ENCODE peak calls at places on chromosome 1, in eight cellular contexts. D is sigmoid colon, J is H9, W is lung, U is hepatocyte, X is right lobe of liver, I is fibroblast of lung, P is GM23248. T is an unnamed sample. For H3K9me3, the result is how much of the 10 kb centered on the place peaks cover.

GRCh38 chr1:63368131-63368530 is 704 bp downstream of the ALG6 start:
- DNase-seq in I (peak), D (no peak), P (peak), U (no peak), W (no peak), X (no peak), J (no peak), T (no peak)

GRCh38 chr1:162310337-162310736 is 66.3 kb downstream of the SPATA46 start:
- DNase-seq in I (no peak), D (no peak), X (no peak), W (no peak), P (no peak), U (no peak), J (no peak), T (no peak)

GRCh38 chr1:237154173-237154572 is 112.2 kb downstream of the RYR2 start:
- DNase-seq in X (no peak), P (peak), W (no peak), D (no peak), J (no peak), U (peak), I (peak), T (no peak)

GRCh38 chr1:98557808-98558390 is 103.6 kb upstream of the SNX7 start:
- DNase-seq in D (no peak), W (no peak), X (no peak), J (no peak), I (no peak), P (no peak), U (no peak), T (no peak)

GRCh38 chr1:242828828-242829227 is 304.3 kb upstream of the PLD5 start:
- DNase-seq in W (no peak), X (no peak), U (no peak), P (no peak), I (no peak), D (no peak), J (peak), T (no peak)

GRCh38 chr1:84862810-84863251 is 30.2 kb downstream of the LPAR3 start:
- DNase-seq in P (no peak), D (no peak), I (no peak), W (no peak), U (no peak), J (no peak), X (no peak), T (peak)

GRCh38 chr1:1597275-1597930 is 2.5 kb downstream of the FNDC10 start:
- DNase-seq in D (no peak), P (peak), U (peak), X (no peak), I (no peak), J (peak), W (no peak), T (no peak)

GRCh38 chr1:157154940-157155514 is 16.8 kb upstream of the ETV3 start:
- DNase-seq in U (peak), J (no peak), D (no peak), I (peak), P (peak), X (peak), W (peak), T (no peak)

GRCh38 chr1:1177452-1178206 is 3.9 kb downstream of the TTLL10 start:
- DNase-seq in W (no peak), I (no peak), X (no peak), U (no peak), J (no peak), D (no peak), P (no peak), T (no peak)

GRCh38 chr1:1540015-1540816 is at the start of gene TMEM240:
- DNase-seq in D (peak), I (peak), W (peak), U (peak), X (peak), J (peak), P (peak), T (peak)

GRCh38 chr1:160398823-160399222 is 1.5 kb upstream of the VANGL2 start:
- DNase-seq in I (no peak), X (no peak), D (no peak), J (no peak), U (peak), W (no peak), P (no peak), T (no peak)

GRCh38 chr1:234108921-234109320 is 204.4 kb downstream of the SLC35F3 start:
- DNase-seq in U (peak), W (no peak), J (no peak), I (no peak), X (no peak), D (no peak), P (peak), T (no peak)

GRCh38 chr1:197985340-197985739 is 68.2 kb downstream of the LHX9 start:
- DNase-seq in J (no peak), U (no peak), W (no peak), P (no peak), X (no peak), I (no peak), D (no peak), T (no peak)

GRCh38 chr1:34800214-34800613 is 7.4 kb downstream of the GJA4 start:
- DNase-seq in X (no peak), U (no peak), D (no peak), P (peak), I (no peak), J (no peak), W (no peak), T (no peak)

GRCh38 chr1:208184993-208185703 is 59.0 kb downstream of the PLXNA2 start:
- DNase-seq in U (no peak), P (peak), X (no peak), W (no peak), J (no peak), D (no peak), I (peak), T (no peak)

GRCh38 chr1:113917400-113918082 is 11.6 kb upstream of the HIPK1 start:
- DNase-seq in I (peak), D (no peak), W (no peak), X (no peak), P (peak), U (no peak), J (no peak), T (no peak)

GRCh38 chr1:178931843-178932551 is 61.1 kb upstream of the ANGPTL1 start:
- DNase-seq in W (peak), X (no peak), I (peak), U (peak), P (peak), J (no peak), D (peak), T (no peak)

GRCh38 chr1:115069626-115070308 is 19.5 kb downstream of the TSPAN2 start:
- DNase-seq in I (no peak), U (peak), W (no peak), P (no peak), X (no peak), D (no peak), J (no peak), T (no peak)

GRCh38 chr1:111761717-111762116 is 6.0 kb downstream of the DDX20 start:
- DNase-seq in X (no peak), W (no peak), U (no peak), P (no peak), I (no peak), J (no peak), D (no peak), T (no peak)

GRCh38 chr1:43250351-43250761 is 19.4 kb upstream of the TMEM125 start:
- DNase-seq in X (peak), J (no peak), P (no peak), U (no peak), D (no peak), W (no peak), I (no peak), T (no peak)

GRCh38 chr1:167420510-167420909 is 97.8 kb downstream of the CD247 start:
- DNase-seq in X (no peak), W (no peak), P (peak), I (no peak), D (no peak), J (no peak), U (no peak), T (no peak)

GRCh38 chr1:198556969-198557368 is 16.5 kb upstream of the ATP6V1G3 start:
- DNase-seq in J (no peak), I (no peak), X (no peak), W (peak), D (no peak), P (peak), U (no peak), T (peak)

GRCh38 chr1:157137051-157137772 is 983 bp downstream of the ETV3 start:
- DNase-seq in I (peak), X (no peak), P (peak), W (no peak), J (no peak), D (no peak), U (peak), T (no peak)

GRCh38 chr1:71786218-71786617 is 496.1 kb downstream of the NEGR1 start:
- DNase-seq in I (no peak), P (no peak), U (no peak), D (no peak), X (no peak), W (no peak), J (no peak), T (no peak)

GRCh38 chr1:94807742-94808491 is 12.2 kb upstream of the SLC44A3 start:
- DNase-seq in U (peak), I (peak), P (no peak), W (no peak), J (no peak), D (no peak), X (no peak), T (no peak)

GRCh38 chr1:183278736-183279591 is 92.9 kb downstream of the LAMC2 start:
- DNase-seq in P (peak), W (no peak), I (peak), X (no peak), D (no peak), U (no peak), J (no peak), T (no peak)

GRCh38 chr1:17204546-17205440 is at the start of gene PADI1:
- DNase-seq in W (no peak), D (no peak), I (no peak), U (no peak), J (no peak), P (no peak), X (peak), T (no peak)

GRCh38 chr1:23020731-23021130 is 1.5 kb downstream of the KDM1A start:
- DNase-seq in P (peak), I (peak), D (no peak), X (no peak), J (no peak), U (no peak), W (no peak), T (no peak)

GRCh38 chr1:227733751-227734545 is 1.2 kb downstream of the JMJD4 start:
- DNase-seq in U (no peak), J (peak), D (no peak), I (no peak), W (no peak), X (no peak), P (no peak), T (no peak)

GRCh38 chr1:49622877-49623276 is 400.9 kb downstream of the AGBL4 start:
- DNase-seq in I (no peak), X (no peak), P (no peak), W (no peak), D (no peak), U (no peak), J (no peak), T (no peak)

GRCh38 chr1:49626474-49626873 is 397.3 kb downstream of the AGBL4 start:
- DNase-seq in W (no peak), X (no peak), I (no peak), U (no peak), P (no peak), D (no peak), J (no peak), T (no peak)

GRCh38 chr1:49630156-49630555 is 393.6 kb downstream of the AGBL4 start:
- DNase-seq in W (no peak), X (no peak), I (no peak), U (no peak), J (no peak), D (no peak), P (no peak), T (no peak)

DNA sequence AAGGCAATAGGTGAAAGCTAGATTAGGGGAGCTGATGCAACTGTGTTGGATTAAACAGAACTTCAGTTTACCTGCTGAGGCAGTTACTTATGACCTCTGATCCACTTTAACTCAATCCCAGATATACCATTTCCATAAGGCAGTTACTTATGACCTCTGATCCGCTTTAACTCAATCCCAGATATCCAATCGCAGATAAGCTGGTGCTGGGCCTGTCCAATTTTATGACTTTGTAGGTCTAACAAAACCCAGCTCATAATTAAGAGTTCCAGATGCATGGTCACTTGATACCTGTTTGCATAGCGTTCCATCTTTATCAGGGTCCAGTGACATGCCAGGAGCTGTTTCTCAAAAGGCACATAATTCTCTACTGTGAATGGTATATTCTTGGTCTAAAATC is 396.0 kb downstream of the AGBL4 start:
- DNase-seq in W (no peak), P (no peak), I (no peak), J (no peak), D (no peak), X (no peak), U (no peak), T (no peak)
- H3K9me3 ChIP-seq in W (under half), P (under half), I (under half), J (half or more), D (under half), X (under half), U (under half), T (under half)

GRCh38 chr1:68906431-68906830 is 409.5 kb upstream of the DEPDC1 start:
- DNase-seq in U (no peak), P (no peak), J (no peak), D (no peak), I (no peak), W (no peak), X (no peak), T (no peak)
- H3K9me3 ChIP-seq in U (under half), P (under half), J (under half), D (under half), I (under half), W (under half), X (under half), T (under half)

DNA sequence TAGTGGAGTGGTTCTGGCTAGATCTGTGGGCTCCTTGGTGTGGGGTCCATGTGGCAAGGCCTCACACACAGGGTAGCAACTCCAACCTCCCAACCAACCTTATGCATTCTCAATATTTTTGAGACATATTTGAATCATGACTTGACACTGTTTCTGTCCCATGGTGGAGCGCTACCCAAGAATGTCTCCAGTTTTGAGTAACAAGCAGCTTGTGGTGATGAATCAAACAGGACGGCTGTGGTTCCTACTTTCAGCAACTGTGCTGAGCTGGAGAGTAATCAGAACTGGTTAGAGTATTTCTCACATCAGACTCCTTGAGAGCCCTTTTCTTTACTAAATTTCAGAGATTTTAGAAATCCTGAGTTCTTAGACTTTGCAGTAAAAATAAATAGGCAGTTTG is 3.1 kb downstream of the LCE3D start:
- DNase-seq in D (no peak), J (no peak), W (no peak), X (no peak), I (no peak), P (peak), U (no peak), T (no peak)
- H3K9me3 ChIP-seq in D (under half), J (half or more), W (under half), X (under half), I (under half), P (under half), U (under half), T (under half)

GRCh38 chr1:245578751-245579150 is 424.0 kb downstream of the KIF26B start:
- DNase-seq in P (no peak), D (no peak), I (peak), J (no peak), X (no peak), U (no peak), W (no peak), T (no peak)

GRCh38 chr1:245583081-245583480 is 428.3 kb downstream of the KIF26B start:
- DNase-seq in W (no peak), X (no peak), J (no peak), D (no peak), I (no peak), U (no peak), P (peak), T (no peak)

GRCh38 chr1:245579881-245580280 is 425.1 kb downstream of the KIF26B start:
- DNase-seq in X (no peak), U (no peak), W (no peak), J (no peak), I (no peak), P (no peak), D (no peak), T (no peak)

GRCh38 chr1:245578306-245578705 is 423.5 kb downstream of the KIF26B start:
- DNase-seq in U (no peak), J (no peak), D (no peak), I (no peak), P (no peak), X (no peak), W (no peak), T (no peak)

GRCh38 chr1:245580651-245581050 is 425.9 kb downstream of the KIF26B start:
- DNase-seq in U (no peak), P (no peak), W (no peak), I (no peak), X (no peak), D (no peak), J (no peak), T (no peak)
- H3K9me3 ChIP-seq in U (under half), P (under half), W (under half), I (under half), X (under half), D (under half), J (under half), T (under half)

GRCh38 chr1:205285391-205286101 is 36.0 kb downstream of the NUAK2 start:
- DNase-seq in J (no peak), W (no peak), D (no peak), U (no peak), X (no peak), P (peak), I (peak), T (peak)
- H3K9me3 ChIP-seq in J (under half), W (under half), D (under half), U (under half), X (under half), P (under half), I (under half), T (under half)

DNA sequence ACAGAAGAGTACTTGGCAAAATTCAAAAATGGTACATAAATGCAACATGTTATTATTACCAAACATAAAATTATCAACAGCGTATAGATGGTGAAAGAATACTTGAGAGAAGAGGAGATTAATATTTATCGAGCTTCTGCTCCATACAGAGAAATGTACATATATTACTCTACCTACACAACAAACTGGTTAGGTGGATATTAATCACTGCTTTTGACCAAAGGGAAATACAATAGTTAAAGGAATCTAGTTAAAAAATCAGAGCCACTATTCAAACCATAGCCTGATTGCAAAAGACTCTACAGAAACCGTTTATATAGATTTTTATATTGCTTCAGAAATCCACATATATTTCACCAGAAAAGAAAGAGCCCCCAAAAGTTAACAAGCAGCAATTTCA is 379.3 kb upstream of the PRMT6 start:
- DNase-seq in D (no peak), W (no peak), X (no peak), U (no peak), J (no peak), I (no peak), P (no peak), T (no peak)
- H3K9me3 ChIP-seq in D (under half), W (under half), X (under half), U (under half), J (under half), I (under half), P (under half), T (under half)

GRCh38 chr1:185520188-185520935 is 203.3 kb upstream of the IVNS1ABP start:
- DNase-seq in P (peak), I (no peak), W (no peak), X (no peak), U (no peak), D (no peak), J (no peak), T (no peak)
- H3K9me3 ChIP-seq in P (under half), I (under half), W (under half), X (under half), U (under half), D (under half), J (under half), T (under half)

DNA sequence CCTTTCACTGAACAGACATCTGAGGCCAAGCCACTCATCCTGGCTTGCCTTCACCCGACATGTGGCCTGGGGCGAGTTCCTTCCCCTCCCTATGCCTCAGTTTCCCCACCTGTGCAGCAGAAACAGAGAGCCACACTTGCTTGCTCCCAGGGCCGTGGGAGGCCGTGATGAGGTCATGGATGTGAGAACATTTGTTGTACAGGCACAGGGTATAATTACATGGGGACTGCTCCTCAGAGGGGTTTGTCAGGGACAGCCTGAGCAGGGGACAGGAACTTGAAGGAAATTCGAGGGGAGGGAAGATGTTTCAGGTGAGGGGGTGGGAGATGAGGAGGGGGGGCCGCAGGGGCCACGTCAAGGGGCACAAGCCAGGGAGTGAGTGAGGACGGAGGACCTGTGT is 56.1 kb downstream of the ALPL start:
- DNase-seq in P (no peak), D (no peak), X (no peak), J (no peak), W (no peak), I (no peak), U (no peak), T (no peak)
- H3K9me3 ChIP-seq in P (under half), D (under half), X (under half), J (under half), W (under half), I (under half), U (under half), T (under half)

GRCh38 chr1:81254068-81254467 is 546.7 kb upstream of the ADGRL2 start:
- DNase-seq in W (no peak), D (no peak), I (no peak), U (no peak), J (no peak), X (no peak), P (no peak), T (no peak)

GRCh38 chr1:81254560-81254959 is 546.2 kb upstream of the ADGRL2 start:
- DNase-seq in U (no peak), P (peak), J (peak), X (no peak), W (no peak), D (no peak), I (no peak), T (no peak)

GRCh38 chr1:81252471-81253160 is 548.1 kb upstream of the ADGRL2 start:
- DNase-seq in P (no peak), D (no peak), U (no peak), J (no peak), X (no peak), I (no peak), W (no peak), T (no peak)
- H3K9me3 ChIP-seq in P (under half), D (under half), U (under half), J (under half), X (under half), I (under half), W (under half), T (under half)